ENCODE peak calls at places on chromosomes 16 and 17, in five cellular contexts. One of them, this sample, is unnamed.

GRCh38 chr17:12099412-12099811 is 78.7 kb downstream of the MAP2K4 start:
- DNase-seq in lung: no peak
- DNase-seq in AG10803: no peak
- DNase-seq in upper lobe of left lung: no peak
- DNase-seq in fibroblast of lung: no peak
- DNase-seq in this sample: no peak

GRCh38 chr16:10776280-10776679 is 32.6 kb downstream of the NUBP1 start:
- DNase-seq in lung: no peak
- DNase-seq in fibroblast of lung: no peak
- DNase-seq in AG10803: no peak
- DNase-seq in upper lobe of left lung: no peak
- DNase-seq in this sample: no peak

GRCh38 chr16:11405331-11406176 is 60.3 kb downstream of the RMI2 start:
- DNase-seq in upper lobe of left lung: no peak
- DNase-seq in lung: no peak
- DNase-seq in AG10803: no peak
- DNase-seq in fibroblast of lung: no peak
- DNase-seq in this sample: no peak

GRCh38 chr16:29862383-29862883 is 593 bp downstream of the CDIPT start:
- DNase-seq in AG10803: no peak
- DNase-seq in lung: no peak
- DNase-seq in fibroblast of lung: no peak
- DNase-seq in upper lobe of left lung: no peak
- DNase-seq in this sample: no peak

GRCh38 chr17:8740486-8740885 is 4.2 kb downstream of the CCDC42 start:
- DNase-seq in lung: no peak
- DNase-seq in fibroblast of lung: no peak
- DNase-seq in AG10803: no peak
- DNase-seq in upper lobe of left lung: no peak
- DNase-seq in this sample: no peak

GRCh38 chr17:57523926-57524634 is 221.0 kb downstream of the CCDC182 start:
- DNase-seq in fibroblast of lung: peak; percentile 78
- DNase-seq in upper lobe of left lung: peak; percentile 59
- DNase-seq in lung: peak; percentile 63
- DNase-seq in AG10803: peak; percentile 68
- DNase-seq in this sample: peak; percentile 44

GRCh38 chr16:67649494-67649931 is 4.6 kb downstream of the CARMIL2 start:
- DNase-seq in lung: peak; percentile 29
- DNase-seq in fibroblast of lung: no peak
- DNase-seq in upper lobe of left lung: no peak
- DNase-seq in AG10803: no peak
- DNase-seq in this sample: no peak

GRCh38 chr16:78364501-78364900 is 265.0 kb downstream of the WWOX start:
- DNase-seq in lung: no peak
- DNase-seq in upper lobe of left lung: no peak
- DNase-seq in fibroblast of lung: no peak
- DNase-seq in AG10803: no peak
- DNase-seq in this sample: no peak

GRCh38 chr16:8675183-8676159 is 1.1 kb downstream of the ABAT start:
- DNase-seq in AG10803: no peak
- DNase-seq in lung: no peak
- DNase-seq in fibroblast of lung: no peak
- DNase-seq in upper lobe of left lung: no peak
- DNase-seq in this sample: no peak

GRCh38 chr17:27846042-27846655 is 45.8 kb upstream of the NOS2 start:
- DNase-seq in upper lobe of left lung: peak; percentile 28
- DNase-seq in AG10803: no peak
- DNase-seq in fibroblast of lung: no peak
- DNase-seq in lung: no peak
- DNase-seq in this sample: no peak

GRCh38 chr17:40659909-40660308 is 5.1 kb downstream of the KRT222 start:
- DNase-seq in fibroblast of lung: no peak
- DNase-seq in AG10803: no peak
- DNase-seq in upper lobe of left lung: no peak
- DNase-seq in lung: no peak
- DNase-seq in this sample: no peak

GRCh38 chr17:19945009-19945650 is 32.5 kb downstream of the AKAP10 start:
- DNase-seq in fibroblast of lung: no peak
- DNase-seq in upper lobe of left lung: no peak
- DNase-seq in lung: no peak
- DNase-seq in AG10803: no peak
- DNase-seq in this sample: no peak

GRCh38 chr16:56625140-56625942 is at the start of gene MT1E:
- DNase-seq in fibroblast of lung: peak; percentile 77
- DNase-seq in AG10803: peak; percentile 80
- DNase-seq in upper lobe of left lung: peak; percentile 88
- DNase-seq in lung: peak; percentile 77
- DNase-seq in this sample: peak; percentile 80

GRCh38 chr16:55480228-55480655 is 1.2 kb downstream of the MMP2 start:
- DNase-seq in AG10803: peak; percentile 96
- DNase-seq in upper lobe of left lung: peak; percentile 70
- DNase-seq in lung: peak; percentile 74
- DNase-seq in fibroblast of lung: peak; percentile 94
- DNase-seq in this sample: peak; percentile 92

GRCh38 chr16:779561-779960 is 8.6 kb downstream of the RPUSD1 start:
- DNase-seq in upper lobe of left lung: no peak
- DNase-seq in fibroblast of lung: no peak
- DNase-seq in AG10803: no peak
- DNase-seq in lung: no peak
- DNase-seq in this sample: no peak

GRCh38 chr16:85452364-85453178 is 160.6 kb upstream of the GSE1 start:
- DNase-seq in upper lobe of left lung: no peak
- DNase-seq in fibroblast of lung: no peak
- DNase-seq in AG10803: no peak
- DNase-seq in lung: no peak
- DNase-seq in this sample: no peak

GRCh38 chr16:5336898-5337297 is 239.3 kb upstream of the EEF2KMT start:
- DNase-seq in lung: no peak
- DNase-seq in upper lobe of left lung: no peak
- DNase-seq in fibroblast of lung: no peak
- DNase-seq in AG10803: no peak
- DNase-seq in this sample: no peak

GRCh38 chr16:66581246-66581952 is 2.1 kb downstream of the CMTM2 start:
- DNase-seq in upper lobe of left lung: no peak
- DNase-seq in lung: no peak
- DNase-seq in AG10803: no peak
- DNase-seq in fibroblast of lung: peak; percentile 68
- DNase-seq in this sample: peak; percentile 30

GRCh38 chr16:75921281-75921680 is 195.0 kb upstream of the CPHXL start:
- DNase-seq in upper lobe of left lung: no peak
- DNase-seq in AG10803: no peak
- DNase-seq in lung: no peak
- DNase-seq in fibroblast of lung: no peak
- DNase-seq in this sample: no peak

GRCh38 chr17:80246726-80247125 is 13.9 kb upstream of the RNF213 start:
- DNase-seq in upper lobe of left lung: no peak
- DNase-seq in lung: no peak
- DNase-seq in fibroblast of lung: no peak
- DNase-seq in AG10803: no peak
- DNase-seq in this sample: no peak

GRCh38 chr16:83310816-83311215 is 497.0 kb upstream of the HSBP1 start:
- DNase-seq in AG10803: no peak
- DNase-seq in lung: no peak
- DNase-seq in upper lobe of left lung: no peak
- DNase-seq in fibroblast of lung: no peak
- DNase-seq in this sample: no peak

GRCh38 chr17:21019976-21020575 is 22.7 kb downstream of the USP22 start:
- DNase-seq in fibroblast of lung: no peak
- DNase-seq in upper lobe of left lung: no peak
- DNase-seq in AG10803: peak; percentile 41
- DNase-seq in lung: no peak
- DNase-seq in this sample: no peak

DNA sequence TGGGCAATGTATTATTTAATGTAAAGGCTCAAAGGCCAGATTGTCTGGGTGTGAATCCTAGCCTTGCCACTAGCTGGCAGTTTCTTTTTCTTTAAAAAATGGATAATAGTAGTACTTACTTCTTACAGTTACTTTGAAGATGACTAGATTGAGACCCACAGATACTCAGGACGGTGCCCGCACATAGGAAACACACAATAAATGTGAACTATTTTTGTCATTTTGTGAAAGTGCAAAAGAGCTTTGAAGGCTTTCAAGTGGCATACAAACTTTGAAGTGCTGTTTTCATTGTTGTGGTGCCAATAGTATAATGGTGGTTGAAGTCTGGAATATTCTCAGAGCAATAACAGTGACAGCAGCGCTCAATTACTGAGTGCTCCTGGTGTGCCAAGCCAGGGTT is 63.6 kb downstream of the OTOA start:
- DNase-seq in AG10803: no peak
- DNase-seq in fibroblast of lung: no peak
- DNase-seq in upper lobe of left lung: no peak
- DNase-seq in lung: no peak
- DNase-seq in this sample: no peak
- H3K4me3 ChIP-seq in AG10803: no peak overlapping the region
- H3K4me3 ChIP-seq in fibroblast of lung: no peak overlapping the region
- H3K4me3 ChIP-seq in upper lobe of left lung: no peak overlapping the region
- H3K4me3 ChIP-seq in lung: no peak overlapping the region
- H3K4me3 ChIP-seq in this sample: no peak overlapping the region

GRCh38 chr17:75979705-75980187 is 706 bp downstream of the TEN1 start:
- DNase-seq in upper lobe of left lung: peak; percentile 41
- DNase-seq in lung: no peak
- DNase-seq in AG10803: peak; percentile 83
- DNase-seq in fibroblast of lung: peak; percentile 85
- DNase-seq in this sample: no peak

GRCh38 chr17:75981019-75981615 is 2.1 kb downstream of the TEN1 start:
- DNase-seq in lung: no peak
- DNase-seq in fibroblast of lung: no peak
- DNase-seq in upper lobe of left lung: no peak
- DNase-seq in AG10803: peak; percentile 52
- DNase-seq in this sample: no peak

GRCh38 chr17:75976175-75976848 is 2.7 kb downstream of the ACOX1 start:
- DNase-seq in lung: no peak
- DNase-seq in fibroblast of lung: peak; percentile 40
- DNase-seq in AG10803: peak; percentile 40
- DNase-seq in upper lobe of left lung: no peak
- DNase-seq in this sample: no peak

GRCh38 chr17:75980188-75981018 is 1.4 kb downstream of the TEN1 start:
- DNase-seq in upper lobe of left lung: no peak
- DNase-seq in fibroblast of lung: peak; percentile 31
- DNase-seq in lung: no peak
- DNase-seq in AG10803: peak; percentile 24
- DNase-seq in this sample: no peak

DNA sequence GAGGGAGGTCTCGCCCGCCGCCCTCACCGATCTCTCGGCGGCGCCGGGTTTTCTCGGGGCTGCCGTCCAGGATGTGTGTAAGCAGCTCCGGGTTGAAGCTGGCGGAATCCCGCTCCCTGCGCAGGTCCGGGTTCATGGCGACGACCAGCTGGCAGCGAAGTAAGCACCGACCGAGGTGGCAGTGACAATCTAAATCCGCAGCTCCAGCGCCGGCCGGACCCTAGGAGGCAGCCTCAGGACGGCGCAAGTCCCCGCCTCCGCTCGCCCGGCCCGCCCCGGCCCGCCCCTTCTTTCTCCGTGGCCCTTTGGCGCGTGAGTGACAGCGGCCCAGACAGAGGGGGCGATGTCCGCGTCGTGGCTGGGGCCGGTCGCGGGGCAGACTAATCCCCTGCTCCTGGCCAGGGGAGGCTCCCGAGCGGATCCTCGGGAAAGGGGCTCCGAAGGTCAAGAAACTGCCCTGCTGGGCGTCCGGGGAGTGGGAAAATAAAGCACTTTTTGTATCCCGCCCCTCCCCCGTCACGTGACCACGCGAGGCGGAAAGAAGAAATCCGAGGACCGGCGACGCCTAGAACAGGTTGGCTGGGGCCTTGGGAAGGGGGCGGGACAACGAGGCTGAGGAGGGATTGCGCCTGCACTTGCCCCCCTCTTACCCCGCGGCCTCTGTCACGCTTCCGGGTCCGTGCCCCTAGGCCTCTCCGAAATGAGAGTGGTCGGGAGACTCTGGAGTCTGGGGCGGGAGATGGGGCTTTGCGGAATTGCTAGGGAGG is at the start of the genes ACOX1 and TEN1:
- DNase-seq in fibroblast of lung: peak; percentile 97
- DNase-seq in AG10803: peak; percentile 97
- DNase-seq in lung: peak; percentile 98
- DNase-seq in upper lobe of left lung: peak; percentile 98
- DNase-seq in this sample: peak; percentile 97
- TF ChIP-seq CTCF in fibroblast of lung: no peak
- TF ChIP-seq CTCF in AG10803: peak; percentile 29
- TF ChIP-seq CTCF in lung: no peak
- TF ChIP-seq CTCF in upper lobe of left lung: no peak
- TF ChIP-seq CTCF in this sample: peak; percentile 30

DNA sequence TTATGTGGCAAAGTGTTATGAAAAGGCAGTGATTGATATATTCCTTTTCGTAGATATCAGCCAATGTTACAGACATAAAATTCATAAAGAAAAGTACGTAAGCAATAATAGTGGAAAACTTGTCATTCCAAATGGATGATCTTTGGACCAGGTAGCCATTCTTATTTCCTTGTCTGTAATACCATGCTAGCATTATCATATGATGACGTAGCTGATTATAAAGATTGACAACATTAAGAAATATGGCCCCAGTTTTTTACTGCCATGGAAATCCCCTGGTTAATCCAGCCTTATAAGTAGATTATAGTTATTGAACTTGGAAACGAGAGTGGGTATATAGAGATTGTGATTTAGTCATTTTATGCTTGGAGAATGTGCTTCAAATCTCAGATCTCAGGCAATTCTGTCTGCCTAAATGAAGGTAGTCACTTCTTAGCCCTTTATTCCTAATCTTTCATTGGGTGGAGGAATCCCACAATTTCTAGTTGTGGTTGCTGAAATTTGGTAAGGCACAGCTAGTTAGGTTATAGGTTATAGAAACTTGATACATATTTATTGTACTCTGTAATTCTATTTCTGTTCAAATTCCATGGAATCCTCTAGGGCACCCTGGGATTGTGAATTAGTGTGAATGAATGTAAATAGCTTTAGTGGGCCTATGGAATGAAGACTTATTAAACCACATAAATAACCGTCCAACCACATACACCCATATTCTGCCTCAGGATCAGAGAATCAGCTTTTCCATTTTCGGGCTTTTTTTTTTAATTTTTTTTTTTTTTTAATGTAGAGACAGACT is 9.0 kb downstream of the TANC2 start:
- DNase-seq in lung: no peak
- DNase-seq in AG10803: peak; percentile 48
- DNase-seq in fibroblast of lung: peak; percentile 57
- DNase-seq in upper lobe of left lung: no peak
- DNase-seq in this sample: peak; percentile 47
- H3K4me3 ChIP-seq in lung: no peak overlapping the region
- H3K4me3 ChIP-seq in AG10803: no peak overlapping the region
- H3K4me3 ChIP-seq in fibroblast of lung: no peak overlapping the region
- H3K4me3 ChIP-seq in upper lobe of left lung: no peak overlapping the region
- H3K4me3 ChIP-seq in this sample: no peak overlapping the region

GRCh38 chr17:77378318-77379064 is 237.7 kb downstream of the SEC14L1 start:
- DNase-seq in lung: no peak
- DNase-seq in fibroblast of lung: no peak
- DNase-seq in AG10803: no peak
- DNase-seq in upper lobe of left lung: no peak
- DNase-seq in this sample: no peak
- TF ChIP-seq CTCF in lung: no peak
- TF ChIP-seq CTCF in fibroblast of lung: no peak
- TF ChIP-seq CTCF in AG10803: no peak
- TF ChIP-seq CTCF in upper lobe of left lung: no peak
- TF ChIP-seq CTCF in this sample: no peak

GRCh38 chr17:35732806-35733136 is 1.3 kb downstream of the RASL10B start:
- DNase-seq in fibroblast of lung: no peak
- DNase-seq in upper lobe of left lung: no peak
- DNase-seq in lung: no peak
- DNase-seq in AG10803: no peak
- DNase-seq in this sample: no peak
- H3K4me3 ChIP-seq in fibroblast of lung: no peak overlapping the region
- H3K4me3 ChIP-seq in upper lobe of left lung: peak overlapping the region; percentile 81
- H3K4me3 ChIP-seq in lung: no peak overlapping the region
- H3K4me3 ChIP-seq in AG10803: no peak overlapping the region
- H3K4me3 ChIP-seq in this sample: peak overlapping the region; percentile 52

This sample was measured in astrocyte of the spinal cord.